ENCODE peak calls at places on chromosomes 7 and 10, in seven cellular contexts. C, D, Q, X, U, K and S are unnamed samples.

GRCh38 chr7:148142660-148143248 is 447.8 kb upstream of the C7orf33 start:
- DNase-seq in U (peak), D (peak), X (no peak), C (peak), Q (peak), K (no peak), S (peak)

GRCh38 chr7:12706900-12707536 is 19.6 kb downstream of the ARL4A start:
- DNase-seq in D (peak), X (no peak), C (no peak), Q (no peak), U (peak), K (no peak), S (no peak)

GRCh38 chr10:92832998-92833642 is 15.2 kb upstream of the EXOC6 start:
- DNase-seq in Q (no peak), U (no peak), X (no peak), D (no peak), K (no peak), C (no peak), S (no peak)

GRCh38 chr10:13990918-13991317 is 339.8 kb downstream of the FRMD4A start:
- DNase-seq in K (no peak), Q (no peak), D (no peak), X (no peak), C (no peak), U (peak), S (peak)

GRCh38 chr10:75108684-75109458 is 2.6 kb upstream of the SAMD8 start:
- DNase-seq in K (no peak), Q (no peak), X (no peak), D (peak), C (no peak), U (no peak), S (peak)

GRCh38 chr7:45968312-45968711 is 47.2 kb upstream of the IGFBP3 start:
- DNase-seq in C (no peak), K (no peak), X (no peak), U (no peak), D (no peak), Q (no peak), S (no peak)

GRCh38 chr10:71427246-71427645 is 30.5 kb downstream of the CDH23 start:
- DNase-seq in D (no peak), Q (no peak), K (no peak), X (no peak), C (no peak), U (no peak), S (no peak)

GRCh38 chr10:34730726-34731125 is 84.4 kb downstream of the PARD3 start:
- DNase-seq in X (no peak), K (no peak), C (no peak), U (no peak), D (no peak), Q (no peak), S (no peak)

GRCh38 chr10:116044722-116045374 is 228.2 kb downstream of the GFRA1 start:
- DNase-seq in D (no peak), U (no peak), K (no peak), C (no peak), X (no peak), Q (no peak), S (peak)

GRCh38 chr7:125057974-125058373 is 128.3 kb upstream of the POT1 start:
- DNase-seq in X (no peak), Q (no peak), C (no peak), U (no peak), D (no peak), K (no peak), S (no peak)

GRCh38 chr7:128168667-128169210 is 72.3 kb upstream of the LEP start:
- DNase-seq in X (no peak), C (no peak), K (no peak), D (peak), Q (no peak), U (no peak), S (no peak)

GRCh38 chr7:133582766-133583523 is 330.1 kb downstream of the EXOC4 start:
- DNase-seq in D (no peak), K (no peak), U (no peak), Q (no peak), X (no peak), C (peak), S (no peak)

GRCh38 chr7:129877146-129877792 is 75.5 kb downstream of the UBE2H start:
- DNase-seq in D (no peak), X (no peak), C (no peak), K (no peak), Q (no peak), U (no peak), S (peak)

GRCh38 chr7:43501881-43502280 is 81.0 kb upstream of the STK17A start:
- DNase-seq in Q (no peak), K (no peak), X (no peak), C (no peak), U (no peak), D (no peak), S (no peak)

GRCh38 chr10:132443998-132444876 is 47.2 kb downstream of the PWWP2B start:
- DNase-seq in D (no peak), U (no peak), C (no peak), Q (no peak), X (no peak), K (no peak), S (no peak)

GRCh38 chr10:97858001-97858439 is 8.4 kb downstream of the GOLGA7B start:
- DNase-seq in D (no peak), Q (no peak), K (no peak), C (no peak), X (no peak), U (no peak), S (no peak)

GRCh38 chr7:139131622-139132021 is 22.1 kb upstream of the ZC3HAV1 start:
- DNase-seq in U (no peak), C (no peak), D (no peak), X (no peak), Q (no peak), K (no peak), S (no peak)

GRCh38 chr10:78814430-78814806 is 254.3 kb upstream of the ZMIZ1 start:
- DNase-seq in D (no peak), U (no peak), K (no peak), X (no peak), C (no peak), Q (no peak), S (no peak)

GRCh38 chr7:127872122-127872521 is 159.1 kb downstream of the LRRC4 start:
- DNase-seq in K (no peak), Q (peak), D (no peak), U (no peak), X (no peak), C (no peak), S (no peak)

GRCh38 chr7:80014507-80014906 is 120.1 kb upstream of the GNAI1 start:
- DNase-seq in C (no peak), K (no peak), U (no peak), X (no peak), D (no peak), Q (no peak), S (no peak)

GRCh38 chr10:74896788-74897527 is 70.6 kb downstream of the KAT6B start:
- DNase-seq in X (no peak), U (no peak), Q (no peak), C (no peak), K (no peak), D (no peak), S (peak)

GRCh38 chr7:19009241-19009935 is 108.0 kb downstream of the TWIST1 start:
- DNase-seq in K (no peak), C (no peak), U (no peak), D (no peak), Q (no peak), X (no peak), S (no peak)

GRCh38 chr7:151185762-151186639 is 1.0 kb downstream of the ASB10 start:
- DNase-seq in Q (no peak), X (no peak), C (no peak), D (no peak), K (no peak), U (no peak), S (no peak)

GRCh38 chr7:29202651-29203069 is 8.1 kb downstream of the CHN2 start:
- DNase-seq in Q (no peak), K (no peak), D (no peak), U (no peak), X (peak), C (no peak), S (no peak)

GRCh38 chr10:102646610-102647432 is 2.5 kb downstream of the TRIM8 start:
- DNase-seq in D (no peak), Q (no peak), C (no peak), X (no peak), U (no peak), K (no peak), S (peak)

GRCh38 chr10:69861251-69862240 is 59.8 kb downstream of the COL13A1 start:
- DNase-seq in U (no peak), D (no peak), X (no peak), C (peak), K (no peak), Q (no peak), S (peak)

GRCh38 chr7:156480671-156481070 is 159.9 kb upstream of the RNF32 start:
- DNase-seq in Q (no peak), X (no peak), U (no peak), C (no peak), D (no peak), K (no peak), S (no peak)

GRCh38 chr10:132129431-132129830 is 57.3 kb upstream of the DPYSL4 start:
- DNase-seq in X (no peak), D (peak), K (no peak), C (no peak), Q (no peak), U (no peak), S (no peak)

GRCh38 chr10:88995156-88995876 is 4.7 kb downstream of the FAS start:
- DNase-seq in X (no peak), C (no peak), U (no peak), D (no peak), Q (no peak), K (no peak), S (no peak)

GRCh38 chr7:92727755-92728154 is 108.6 kb downstream of the CDK6 start:
- DNase-seq in K (no peak), Q (no peak), D (no peak), X (no peak), U (no peak), C (no peak), S (no peak)

GRCh38 chr7:99142727-99143521 is 984 bp downstream of the SMURF1 start:
- DNase-seq in D (peak), X (peak), Q (no peak), C (peak), K (peak), U (peak), S (peak)

GRCh38 chr7:33779216-33779615 is 126.1 kb upstream of the BMPER start:
- DNase-seq in C (no peak), D (no peak), U (no peak), X (no peak), K (no peak), Q (no peak), S (no peak)

GRCh38 chr10:36182059-36182654 is 540.1 kb upstream of the FZD8 start:
- DNase-seq in C (no peak), X (no peak), D (no peak), U (no peak), Q (no peak), K (no peak), S (peak)

GRCh38 chr7:23022258-23022745 is 8.4 kb upstream of the HYCC1 start:
- DNase-seq in X (no peak), Q (no peak), K (no peak), D (no peak), C (peak), U (no peak), S (no peak)